ENCODE peak calls at places on chromosomes 16 and 17, in four cellular contexts. V, K, B and E are unnamed samples.

GRCh38 chr16:66170989-66171388 is 195.5 kb upstream of the CDH5 start:
- DNase-seq in B (no peak), V (no peak), K (no peak), E (no peak)

GRCh38 chr16:55655381-55655708 is 443 bp upstream of the SLC6A2 start:
- DNase-seq in K (no peak), B (no peak), V (no peak), E (no peak)

GRCh38 chr17:27333410-27333980 is 39.6 kb downstream of the WSB1 start:
- DNase-seq in V (no peak), K (no peak), B (no peak), E (no peak)

GRCh38 chr17:77098884-77099545 is 41.8 kb upstream of the SEC14L1 start:
- DNase-seq in V (no peak), K (peak), B (no peak), E (no peak)

GRCh38 chr17:81429813-81430510 is 34.7 kb downstream of the BAHCC1 start:
- DNase-seq in K (no peak), B (no peak), V (peak), E (no peak)

GRCh38 chr17:67200727-67201301 is 44.2 kb downstream of the HELZ start:
- DNase-seq in B (no peak), K (peak), V (peak), E (peak)

GRCh38 chr16:75591001-75591852 is 25.0 kb downstream of the GABARAPL2 start:
- DNase-seq in B (no peak), K (no peak), V (no peak), E (no peak)

GRCh38 chr16:67959930-67960329 is 8.5 kb downstream of the SLC12A4 start:
- DNase-seq in B (no peak), V (no peak), K (no peak), E (no peak)

GRCh38 chr17:1126327-1126726 is 53.5 kb downstream of the ABR start:
- DNase-seq in B (no peak), K (no peak), V (no peak), E (no peak)

GRCh38 chr17:37824534-37825485 is 80.0 kb upstream of the HNF1B start:
- DNase-seq in B (peak), V (no peak), K (peak), E (peak)

GRCh38 chr16:2457946-2458345 is 2.0 kb upstream of the TEDC2 start:
- DNase-seq in K (no peak), B (no peak), V (no peak), E (no peak)

GRCh38 chr17:40499551-40500189 is 1.8 kb downstream of the TNS4 start:
- DNase-seq in V (peak), B (no peak), K (peak), E (peak)

GRCh38 chr17:15893333-15894024 is 51.5 kb upstream of the ADORA2B start:
- DNase-seq in V (no peak), K (no peak), B (no peak), E (no peak)

GRCh38 chr17:79732246-79732645 is 1.5 kb downstream of the ENPP7 start:
- DNase-seq in V (no peak), K (no peak), B (no peak), E (no peak)

GRCh38 chr17:31095239-31096105 is 695 bp downstream of the NF1 start:
- DNase-seq in V (peak), B (peak), K (peak), E (peak)

GRCh38 chr17:8872036-8872704 is 4.7 kb upstream of the PIK3R6 start:
- DNase-seq in B (no peak), V (no peak), K (peak), E (no peak)

GRCh38 chr17:12730931-12731521 is 58.3 kb upstream of the ARHGAP44 start:
- DNase-seq in B (no peak), K (no peak), V (no peak), E (peak)

GRCh38 chr17:58532555-58532951 is 18.1 kb upstream of the MTMR4 start:
- DNase-seq in K (no peak), B (no peak), V (no peak), E (no peak)

GRCh38 chr17:48625502-48626201 is 506 bp downstream of the HOXB9 start:
- DNase-seq in B (no peak), V (peak), K (no peak), E (peak)

GRCh38 chr16:10308305-10309193 is 77.3 kb upstream of the ATF7IP2 start:
- DNase-seq in V (no peak), K (peak), B (no peak), E (no peak)

GRCh38 chr17:81002409-81003361 is 11.0 kb downstream of the CHMP6 start:
- DNase-seq in K (no peak), B (no peak), V (peak), E (no peak)

GRCh38 chr17:60741031-60741430 is 63.4 kb downstream of the BCAS3 start:
- DNase-seq in B (no peak), K (no peak), V (no peak), E (no peak)

GRCh38 chr16:88995746-88996535 is 18.9 kb upstream of the CBFA2T3 start:
- DNase-seq in V (no peak), B (no peak), K (no peak), E (no peak)

GRCh38 chr17:82380860-82381702 is 9.5 kb downstream of the UTS2R start:
- DNase-seq in B (no peak), K (no peak), V (no peak), E (no peak)

GRCh38 chr17:19368119-19368660 is 5.7 kb upstream of the B9D1 start:
- DNase-seq in B (no peak), K (no peak), V (no peak), E (no peak)

GRCh38 chr16:920722-921121 is 50.1 kb downstream of the LMF1 start:
- DNase-seq in B (no peak), V (no peak), K (no peak), E (no peak)

GRCh38 chr17:40069751-40070643 is 7.2 kb downstream of the THRA start:
- DNase-seq in V (peak), B (no peak), K (no peak), E (peak)

GRCh38 chr17:71023631-71024030 is 854.3 kb downstream of the KCNJ2 start:
- DNase-seq in B (no peak), V (no peak), K (no peak), E (no peak)

GRCh38 chr17:55318715-55319487 is 54.1 kb downstream of the HLF start:
- DNase-seq in V (no peak), K (no peak), B (no peak), E (no peak)

GRCh38 chr16:89801800-89802199 is 14.6 kb downstream of the FANCA start:
- DNase-seq in B (no peak), V (no peak), K (no peak), E (no peak)

GRCh38 chr16:88719267-88719932 is 13.1 kb downstream of the CTU2 start:
- DNase-seq in V (no peak), K (no peak), B (no peak), E (no peak)

GRCh38 chr17:20009302-20010098 is at the start of gene SPECC1:
- DNase-seq in K (peak), B (peak), V (peak), E (peak)

GRCh38 chr16:62738631-62739030 is 702.4 kb upstream of the CDH8 start:
- DNase-seq in K (no peak), V (no peak), B (no peak), E (no peak)

GRCh38 chr16:1899641-1900451 is 18.4 kb downstream of the HS3ST6 start:
- DNase-seq in V (no peak), B (no peak), K (no peak), E (no peak)

GRCh38 chr16:11087691-11088431 is 143.5 kb downstream of the CLEC16A start:
- DNase-seq in V (no peak), K (no peak), B (no peak), E (no peak)

GRCh38 chr16:65494080-65494479 is 372.2 kb upstream of the CDH11 start:
- DNase-seq in B (no peak), V (no peak), K (no peak), E (no peak)

DNA sequence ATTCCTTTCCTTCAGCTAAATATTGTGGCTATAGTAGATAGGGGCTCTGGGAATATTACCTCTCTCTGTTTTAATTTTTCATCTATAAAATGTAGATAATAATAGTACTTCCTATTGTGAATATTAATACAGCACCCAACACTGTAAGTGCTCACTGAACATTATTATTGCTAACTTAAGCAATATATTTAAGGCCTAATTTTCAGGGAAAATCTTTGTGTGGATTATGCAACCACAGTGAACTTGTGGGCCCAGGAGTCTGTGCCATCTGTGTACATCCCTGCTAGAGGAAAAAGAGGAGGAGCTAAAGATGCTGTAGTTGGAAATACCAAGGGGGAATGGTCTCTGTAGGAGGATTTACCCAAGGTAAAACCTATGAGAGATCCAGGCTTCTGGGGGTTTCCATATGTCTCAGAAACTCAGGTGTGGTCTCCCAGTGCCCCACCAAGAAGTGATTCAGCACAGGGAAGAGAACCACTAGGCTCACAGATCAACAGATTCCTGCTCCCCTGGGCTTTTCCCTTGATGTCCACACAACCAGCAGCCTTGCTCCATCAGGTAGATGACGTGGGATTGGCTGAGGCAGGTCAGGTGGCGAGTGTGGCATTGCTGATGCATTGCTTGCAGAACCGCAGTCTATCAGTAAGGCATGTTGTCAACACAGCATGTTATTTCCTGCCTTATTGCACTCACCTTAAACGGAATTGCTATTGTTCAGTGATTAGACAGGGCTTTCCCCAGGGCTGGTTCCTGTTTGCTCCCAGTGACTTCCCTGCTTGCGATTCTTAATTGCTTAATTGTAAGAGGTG is 1.6 kb upstream of the N4BP1 start:
- DNase-seq in V (peak), B (no peak), K (peak), E (no peak)
- TF ChIP-seq PHF8 in V (no peak), B (no peak), K (no peak), E (no peak)

GRCh38 chr17:64780096-64781012 is 118.2 kb upstream of the SMURF2 start:
- DNase-seq in V (no peak), B (no peak), K (no peak), E (peak)
- TF ChIP-seq PHF8 in V (no peak), B (no peak), K (no peak), E (no peak)

GRCh38 chr16:14545346-14545884 is 84.6 kb downstream of the PARN start:
- DNase-seq in K (peak), B (no peak), V (no peak), E (peak)
- TF ChIP-seq PHF8 in K (peak), B (no peak), V (no peak), E (no peak)

GRCh38 chr17:63086483-63087185 is 120.6 kb downstream of the TANC2 start:
- DNase-seq in K (no peak), V (no peak), B (no peak), E (no peak)
- TF ChIP-seq PHF8 in K (no peak), V (no peak), B (no peak), E (no peak)

DNA sequence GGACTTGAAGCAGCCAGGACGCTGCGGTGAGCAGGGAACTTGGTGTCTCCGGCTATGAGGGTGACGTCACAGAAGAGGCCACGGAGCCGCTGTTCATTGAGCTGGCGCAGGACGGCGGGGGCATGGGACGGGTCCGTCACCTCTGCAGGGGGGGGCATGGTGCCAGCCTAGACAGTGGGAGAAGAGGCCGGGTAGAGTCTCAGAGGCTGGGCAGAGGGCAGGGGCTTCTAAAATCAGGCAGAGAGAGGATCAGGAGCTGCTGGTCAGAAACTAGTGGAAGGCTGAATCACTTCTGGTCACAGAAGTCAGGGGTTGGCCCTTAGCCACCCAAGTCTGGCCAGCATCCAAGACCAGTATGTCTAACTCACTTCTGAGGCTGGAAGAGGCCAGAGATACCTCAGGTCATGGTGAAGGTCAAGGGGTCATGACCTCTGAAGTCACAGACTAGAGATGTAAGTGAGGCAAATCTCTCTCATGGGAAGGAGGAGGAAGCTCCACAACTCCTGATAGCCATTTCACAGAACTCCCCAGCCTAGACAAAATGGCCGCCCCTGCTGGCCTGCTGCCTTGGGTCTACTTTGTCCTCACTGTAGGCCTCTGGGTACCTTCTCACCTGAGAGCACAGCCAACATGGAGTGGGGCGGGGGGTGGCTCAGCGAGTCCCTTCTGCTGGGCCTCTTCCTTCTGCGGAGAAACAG is 12.6 kb downstream of the ZBTB4 start:
- DNase-seq in V (peak), B (no peak), K (no peak), E (no peak)
- TF ChIP-seq PHF8 in V (no peak), B (no peak), K (no peak), E (no peak)

GRCh38 chr16:3575491-3575890 is 1.7 kb downstream of the NLRC3 start:
- DNase-seq in K (no peak), B (no peak), V (no peak), E (no peak)

GRCh38 chr16:3570420-3571062 is 6.7 kb downstream of the NLRC3 start:
- DNase-seq in B (no peak), V (no peak), K (peak), E (no peak)

GRCh38 chr16:3576211-3576610 is 992 bp downstream of the NLRC3 start:
- DNase-seq in B (no peak), V (no peak), K (no peak), E (no peak)

GRCh38 chr16:3574195-3574594 is 3.0 kb downstream of the NLRC3 start:
- DNase-seq in B (no peak), V (no peak), K (no peak), E (no peak)

DNA sequence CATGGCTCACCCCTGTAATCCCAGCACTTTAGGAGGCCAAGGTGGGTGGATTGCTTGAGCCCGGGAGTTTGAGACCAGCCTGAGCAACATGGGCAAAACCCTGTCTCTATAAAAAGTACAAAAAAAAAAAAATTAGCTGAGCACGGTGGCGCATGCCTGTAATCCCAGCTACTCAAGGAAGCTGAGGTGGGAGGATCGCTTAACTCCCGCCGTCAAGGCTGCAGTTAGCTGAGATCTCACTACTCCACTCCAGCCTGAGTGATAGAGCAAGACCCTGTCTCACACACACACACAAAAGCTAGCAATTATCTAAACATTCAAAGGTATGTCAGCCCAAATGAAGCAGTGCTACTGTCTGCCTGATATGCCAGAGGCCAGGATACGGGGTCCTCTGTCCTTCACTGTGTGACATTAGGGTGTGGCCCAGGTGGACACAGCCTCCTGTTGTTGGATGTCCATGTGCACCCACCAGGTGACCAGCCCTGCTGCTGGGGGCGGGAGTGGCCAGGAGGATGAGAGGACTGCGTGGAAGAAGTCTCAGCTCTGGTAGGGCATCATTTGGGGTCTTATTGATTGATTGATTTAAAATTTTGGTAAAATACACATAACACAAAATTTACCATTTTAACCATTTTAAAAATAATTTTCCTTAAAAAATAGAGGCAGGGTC is 3.9 kb downstream of the NLRC3 start:
- DNase-seq in K (no peak), B (no peak), V (no peak), E (no peak)
- TF ChIP-seq PHF8 in K (no peak), B (no peak), V (no peak), E (no peak)